ENCODE peak calls at places on chromosomes 12 and 14, in eight cellular contexts. One of them, this sample, is unnamed. For H3K36me3 and H3K9me3, the result is how much of the 10 kb centered on the place peaks cover.

GRCh38 chr12:21248679-21249078 is 86.0 kb downstream of the SLCO1A2 start:
- DNase-seq in IMR-90: no peak
- DNase-seq in cardiac muscle cell: peak
- DNase-seq in tibial artery: no peak
- DNase-seq in testis: no peak
- DNase-seq in A673: peak
- DNase-seq in heart left ventricle: no peak
- DNase-seq in fibroblast of lung: peak
- DNase-seq in this sample: no peak

GRCh38 chr12:11901687-11902524 is 168.8 kb upstream of the BCL2L14 start:
- DNase-seq in IMR-90: no peak
- DNase-seq in cardiac muscle cell: no peak
- DNase-seq in tibial artery: no peak
- DNase-seq in testis: no peak
- DNase-seq in A673: no peak
- DNase-seq in heart left ventricle: no peak
- DNase-seq in fibroblast of lung: no peak
- DNase-seq in this sample: no peak

GRCh38 chr12:78853231-78853630 is 11.3 kb upstream of the SYT1 start:
- DNase-seq in IMR-90: no peak
- DNase-seq in cardiac muscle cell: no peak
- DNase-seq in tibial artery: no peak
- DNase-seq in testis: no peak
- DNase-seq in A673: no peak
- DNase-seq in heart left ventricle: no peak
- DNase-seq in fibroblast of lung: no peak
- DNase-seq in this sample: no peak

GRCh38 chr12:95116773-95117172 is 43.4 kb upstream of the NR2C1 start:
- DNase-seq in IMR-90: no peak
- DNase-seq in cardiac muscle cell: no peak
- DNase-seq in tibial artery: no peak
- DNase-seq in testis: no peak
- DNase-seq in A673: no peak
- DNase-seq in heart left ventricle: no peak
- DNase-seq in fibroblast of lung: no peak
- DNase-seq in this sample: no peak

GRCh38 chr12:120276734-120277133 is 11.2 kb upstream of the PXN start:
- DNase-seq in IMR-90: peak
- DNase-seq in cardiac muscle cell: no peak
- DNase-seq in tibial artery: no peak
- DNase-seq in testis: no peak
- DNase-seq in A673: no peak
- DNase-seq in heart left ventricle: no peak
- DNase-seq in fibroblast of lung: no peak
- DNase-seq in this sample: no peak

GRCh38 chr14:104196461-104197180 is 58.2 kb downstream of the KIF26A start:
- DNase-seq in IMR-90: no peak
- DNase-seq in cardiac muscle cell: no peak
- DNase-seq in tibial artery: no peak
- DNase-seq in testis: no peak
- DNase-seq in A673: no peak
- DNase-seq in heart left ventricle: no peak
- DNase-seq in fibroblast of lung: no peak
- DNase-seq in this sample: no peak

GRCh38 chr14:95253039-95253620 is 66.6 kb downstream of the CLMN start:
- DNase-seq in IMR-90: no peak
- DNase-seq in cardiac muscle cell: no peak
- DNase-seq in tibial artery: no peak
- DNase-seq in testis: no peak
- DNase-seq in A673: no peak
- DNase-seq in heart left ventricle: no peak
- DNase-seq in fibroblast of lung: no peak
- DNase-seq in this sample: no peak

GRCh38 chr14:91303091-91303923 is 58.8 kb upstream of the GPR68 start:
- DNase-seq in IMR-90: no peak
- DNase-seq in cardiac muscle cell: peak
- DNase-seq in tibial artery: no peak
- DNase-seq in testis: peak
- DNase-seq in A673: peak
- DNase-seq in heart left ventricle: peak
- DNase-seq in fibroblast of lung: no peak
- DNase-seq in this sample: peak

GRCh38 chr12:3351731-3352130 is 139.3 kb upstream of the PRMT8 start:
- DNase-seq in IMR-90: no peak
- DNase-seq in cardiac muscle cell: no peak
- DNase-seq in tibial artery: no peak
- DNase-seq in testis: no peak
- DNase-seq in A673: peak
- DNase-seq in heart left ventricle: no peak
- DNase-seq in fibroblast of lung: no peak
- DNase-seq in this sample: no peak

GRCh38 chr12:99390707-99391106 is 256.8 kb upstream of the GARIN6 start:
- DNase-seq in IMR-90: no peak
- DNase-seq in cardiac muscle cell: peak
- DNase-seq in tibial artery: no peak
- DNase-seq in testis: peak
- DNase-seq in A673: no peak
- DNase-seq in heart left ventricle: no peak
- DNase-seq in fibroblast of lung: no peak
- DNase-seq in this sample: peak

DNA sequence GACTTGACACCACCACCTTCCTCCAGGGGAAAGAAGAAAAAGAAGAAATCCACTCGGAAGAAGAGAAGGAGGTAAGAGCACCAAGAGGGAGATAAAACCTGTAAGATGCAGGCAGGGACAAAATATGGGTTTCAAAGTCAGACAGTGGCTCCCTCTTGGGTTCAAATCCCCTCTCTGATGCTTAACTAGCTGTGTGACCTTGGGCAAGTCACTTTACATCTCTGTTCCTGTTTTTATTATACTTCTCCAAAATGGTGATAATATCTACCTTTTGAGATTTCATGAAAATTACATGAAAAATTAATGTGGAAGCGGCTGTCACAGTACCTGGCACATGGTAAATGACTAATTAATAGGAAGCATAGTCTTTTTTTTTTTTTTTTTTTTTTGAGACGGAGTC is 64.4 kb upstream of the HSPB8 start:
- DNase-seq in IMR-90: no peak
- DNase-seq in cardiac muscle cell: no peak
- DNase-seq in tibial artery: no peak
- DNase-seq in testis: no peak
- DNase-seq in A673: no peak
- DNase-seq in heart left ventricle: no peak
- DNase-seq in fibroblast of lung: no peak
- DNase-seq in this sample: no peak
- H3K36me3 ChIP-seq in IMR-90: under half
- H3K36me3 ChIP-seq in cardiac muscle cell: under half
- H3K36me3 ChIP-seq in tibial artery: under half
- H3K36me3 ChIP-seq in testis: under half
- H3K36me3 ChIP-seq in A673: under half
- H3K36me3 ChIP-seq in heart left ventricle: under half
- H3K36me3 ChIP-seq in fibroblast of lung: under half
- H3K36me3 ChIP-seq in this sample: under half

GRCh38 chr12:9756174-9756573 is 4.5 kb downstream of the CD69 start:
- DNase-seq in IMR-90: no peak
- DNase-seq in cardiac muscle cell: no peak
- DNase-seq in tibial artery: no peak
- DNase-seq in testis: no peak
- DNase-seq in A673: no peak
- DNase-seq in heart left ventricle: no peak
- DNase-seq in fibroblast of lung: no peak
- DNase-seq in this sample: no peak

GRCh38 chr12:9758119-9758518 is 2.6 kb downstream of the CD69 start:
- DNase-seq in IMR-90: no peak
- DNase-seq in cardiac muscle cell: no peak
- DNase-seq in tibial artery: no peak
- DNase-seq in testis: no peak
- DNase-seq in A673: no peak
- DNase-seq in heart left ventricle: no peak
- DNase-seq in fibroblast of lung: no peak
- DNase-seq in this sample: no peak

GRCh38 chr12:9759680-9760592 is 765 bp downstream of the CD69 start:
- DNase-seq in IMR-90: no peak
- DNase-seq in cardiac muscle cell: no peak
- DNase-seq in tibial artery: no peak
- DNase-seq in testis: no peak
- DNase-seq in A673: no peak
- DNase-seq in heart left ventricle: no peak
- DNase-seq in fibroblast of lung: no peak
- DNase-seq in this sample: no peak

GRCh38 chr12:9756756-9757155 is 3.9 kb downstream of the CD69 start:
- DNase-seq in IMR-90: no peak
- DNase-seq in cardiac muscle cell: no peak
- DNase-seq in tibial artery: no peak
- DNase-seq in testis: no peak
- DNase-seq in A673: no peak
- DNase-seq in heart left ventricle: no peak
- DNase-seq in fibroblast of lung: no peak
- DNase-seq in this sample: no peak

GRCh38 chr12:9757433-9758025 is 3.2 kb downstream of the CD69 start:
- DNase-seq in IMR-90: no peak
- DNase-seq in cardiac muscle cell: no peak
- DNase-seq in tibial artery: no peak
- DNase-seq in testis: no peak
- DNase-seq in A673: no peak
- DNase-seq in heart left ventricle: no peak
- DNase-seq in fibroblast of lung: no peak
- DNase-seq in this sample: no peak
- H3K4me3 ChIP-seq in IMR-90: no peak
- H3K4me3 ChIP-seq in cardiac muscle cell: no peak
- H3K4me3 ChIP-seq in tibial artery: no peak
- H3K4me3 ChIP-seq in testis: no peak
- H3K4me3 ChIP-seq in A673: no peak
- H3K4me3 ChIP-seq in heart left ventricle: peak
- H3K4me3 ChIP-seq in fibroblast of lung: no peak
- H3K4me3 ChIP-seq in this sample: no peak

GRCh38 chr12:34287437-34287836 is 265.1 kb downstream of the ALG10 start:
- DNase-seq in IMR-90: no peak
- DNase-seq in cardiac muscle cell: no peak
- DNase-seq in tibial artery: no peak
- DNase-seq in testis: no peak
- DNase-seq in A673: no peak
- DNase-seq in heart left ventricle: no peak
- DNase-seq in fibroblast of lung: no peak
- DNase-seq in this sample: no peak

GRCh38 chr12:34289431-34290190 is 267.3 kb downstream of the ALG10 start:
- DNase-seq in IMR-90: no peak
- DNase-seq in cardiac muscle cell: no peak
- DNase-seq in tibial artery: no peak
- DNase-seq in testis: no peak
- DNase-seq in A673: no peak
- DNase-seq in heart left ventricle: no peak
- DNase-seq in fibroblast of lung: no peak
- DNase-seq in this sample: no peak

GRCh38 chr12:34288963-34289345 is 266.7 kb downstream of the ALG10 start:
- DNase-seq in IMR-90: no peak
- DNase-seq in cardiac muscle cell: no peak
- DNase-seq in tibial artery: no peak
- DNase-seq in testis: no peak
- DNase-seq in A673: no peak
- DNase-seq in heart left ventricle: no peak
- DNase-seq in fibroblast of lung: no peak
- DNase-seq in this sample: no peak

GRCh38 chr12:34286934-34287333 is 264.6 kb downstream of the ALG10 start:
- DNase-seq in IMR-90: no peak
- DNase-seq in cardiac muscle cell: no peak
- DNase-seq in tibial artery: no peak
- DNase-seq in testis: no peak
- DNase-seq in A673: no peak
- DNase-seq in heart left ventricle: no peak
- DNase-seq in fibroblast of lung: no peak
- DNase-seq in this sample: no peak

DNA sequence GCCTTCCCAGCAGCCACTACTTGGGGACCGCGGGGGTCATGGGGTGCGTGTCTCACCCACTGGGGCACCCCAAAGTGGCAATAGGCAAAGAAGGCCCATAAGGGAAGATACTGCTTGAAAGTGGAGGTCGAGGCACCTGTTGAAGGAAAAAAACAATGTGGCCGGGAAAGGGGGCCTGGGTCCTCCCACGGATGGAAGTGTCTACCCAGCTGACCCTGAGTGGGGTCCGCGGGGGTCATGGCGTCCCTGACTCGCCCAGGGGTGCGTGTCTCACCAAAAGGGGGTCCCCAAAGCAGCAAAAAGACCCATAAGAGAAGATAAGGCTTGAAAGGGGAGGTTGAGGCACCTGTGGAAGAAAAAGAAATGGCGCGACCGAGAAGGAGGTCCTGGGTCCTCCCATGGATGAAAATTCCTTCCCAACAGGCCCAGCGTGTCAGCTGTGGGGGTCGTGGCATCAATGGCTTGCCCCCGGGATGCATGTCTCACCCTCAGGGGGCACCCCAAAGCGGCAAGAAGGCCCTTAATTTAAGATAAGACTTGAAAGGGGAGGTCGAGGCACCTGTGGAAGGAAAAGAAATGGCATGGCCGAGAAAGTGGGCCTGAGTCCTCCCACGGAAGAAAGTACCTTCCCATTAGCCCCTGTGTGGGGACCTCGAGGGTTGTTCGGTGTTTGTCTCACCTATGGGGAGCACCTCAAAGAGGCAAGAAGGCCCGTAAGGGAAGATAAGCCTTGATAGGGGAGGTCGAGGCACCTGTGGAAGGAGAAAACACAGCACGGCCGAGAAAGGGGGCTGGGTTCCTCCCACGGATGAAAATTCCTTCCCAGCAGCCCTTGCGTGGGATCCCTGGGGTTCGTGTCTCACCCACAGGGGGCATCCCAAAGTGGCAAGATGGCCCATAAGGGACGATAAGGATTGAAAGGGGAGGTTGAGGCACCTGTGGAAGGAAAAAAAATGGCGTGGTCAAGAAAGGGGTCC is 266.0 kb downstream of the ALG10 start:
- DNase-seq in IMR-90: no peak
- DNase-seq in cardiac muscle cell: no peak
- DNase-seq in tibial artery: no peak
- DNase-seq in testis: no peak
- DNase-seq in A673: no peak
- DNase-seq in heart left ventricle: no peak
- DNase-seq in fibroblast of lung: no peak
- DNase-seq in this sample: no peak
- H3K9me3 ChIP-seq in IMR-90: half or more
- H3K9me3 ChIP-seq in cardiac muscle cell: under half
- H3K9me3 ChIP-seq in tibial artery: under half
- H3K9me3 ChIP-seq in testis: under half
- H3K9me3 ChIP-seq in A673: under half
- H3K9me3 ChIP-seq in heart left ventricle: under half
- H3K9me3 ChIP-seq in fibroblast of lung: under half
- H3K9me3 ChIP-seq in this sample: under half

DNA sequence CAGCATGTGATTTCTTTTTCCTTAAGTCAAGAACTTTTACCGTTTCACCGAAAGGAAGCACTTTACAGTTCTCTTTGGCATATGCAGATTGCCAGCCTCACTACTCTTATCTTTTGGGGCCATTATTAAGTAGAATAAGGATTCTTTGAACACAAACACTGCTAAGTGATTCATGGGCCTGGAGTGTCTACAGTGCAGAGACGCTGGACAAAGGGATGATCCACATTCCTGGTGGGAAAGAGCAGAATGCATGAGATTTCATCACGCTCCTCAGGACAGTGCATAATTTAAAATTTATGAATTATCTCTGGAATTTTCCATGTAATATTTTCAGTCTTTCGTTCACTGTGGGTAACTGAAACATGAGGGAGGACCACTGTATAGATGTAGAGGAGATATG is 90.2 kb downstream of the TTLL5 start:
- DNase-seq in IMR-90: peak
- DNase-seq in cardiac muscle cell: no peak
- DNase-seq in tibial artery: no peak
- DNase-seq in testis: no peak
- DNase-seq in A673: no peak
- DNase-seq in heart left ventricle: no peak
- DNase-seq in fibroblast of lung: peak
- DNase-seq in this sample: no peak
- H3K36me3 ChIP-seq in IMR-90: under half
- H3K36me3 ChIP-seq in cardiac muscle cell: under half
- H3K36me3 ChIP-seq in tibial artery: under half
- H3K36me3 ChIP-seq in testis: under half
- H3K36me3 ChIP-seq in A673: under half
- H3K36me3 ChIP-seq in heart left ventricle: under half
- H3K36me3 ChIP-seq in fibroblast of lung: under half
- H3K36me3 ChIP-seq in this sample: under half